ENCODE peak calls at places on chromosomes 5 and 9, in six cellular contexts. Q is psoas muscle; W is CD4-positive, alpha-beta memory T cell; L is PC-3; Z is uterus; N is adrenal gland. P is an unnamed sample.

GRCh38 chr9:71891557-71892189 is 19.3 kb downstream of the ABHD17B start:
- DNase-seq in Q (no peak), W (no peak), L (no peak), Z (no peak), N (no peak), P (no peak)

GRCh38 chr9:78666818-78667429 is 370.0 kb downstream of the PSAT1 start:
- DNase-seq in Q (no peak), W (no peak), L (peak), Z (no peak), N (no peak), P (no peak)

GRCh38 chr5:95417971-95418370 is 26.8 kb downstream of the FAM81B start:
- DNase-seq in Q (no peak), W (no peak), L (peak), Z (no peak), N (no peak), P (peak)

GRCh38 chr5:96614110-96614691 is 48.0 kb upstream of the CAST start:
- DNase-seq in Q (no peak), W (peak), L (peak), Z (peak), N (peak), P (peak)

GRCh38 chr9:24931894-24932293 is 386.2 kb upstream of the IZUMO3 start:
- DNase-seq in Q (no peak), W (no peak), L (no peak), Z (no peak), N (no peak), P (no peak)

GRCh38 chr9:105883847-105884246 is 189.5 kb downstream of the TMEM38B start:
- DNase-seq in Q (no peak), W (no peak), L (no peak), Z (no peak), N (no peak), P (no peak)

GRCh38 chr9:136275655-136276429 is 28.1 kb downstream of the CCDC187 start:
- DNase-seq in Q (no peak), W (no peak), L (no peak), Z (no peak), N (no peak), P (no peak)

GRCh38 chr5:16461026-16461425 is 4.6 kb downstream of the ZNF622 start:
- DNase-seq in Q (no peak), W (no peak), L (no peak), Z (no peak), N (no peak), P (no peak)

GRCh38 chr9:92947268-92948031 is at the start of gene FGD3:
- DNase-seq in Q (no peak), W (peak), L (peak), Z (no peak), N (peak), P (no peak)

GRCh38 chr5:39757121-39757520 is 332.3 kb upstream of the DAB2 start:
- DNase-seq in Q (no peak), W (no peak), L (no peak), Z (no peak), N (no peak), P (no peak)

GRCh38 chr9:95074632-95075269 is 242.8 kb downstream of the FANCC start:
- DNase-seq in Q (no peak), W (no peak), L (no peak), Z (no peak), N (no peak), P (no peak)

DNA sequence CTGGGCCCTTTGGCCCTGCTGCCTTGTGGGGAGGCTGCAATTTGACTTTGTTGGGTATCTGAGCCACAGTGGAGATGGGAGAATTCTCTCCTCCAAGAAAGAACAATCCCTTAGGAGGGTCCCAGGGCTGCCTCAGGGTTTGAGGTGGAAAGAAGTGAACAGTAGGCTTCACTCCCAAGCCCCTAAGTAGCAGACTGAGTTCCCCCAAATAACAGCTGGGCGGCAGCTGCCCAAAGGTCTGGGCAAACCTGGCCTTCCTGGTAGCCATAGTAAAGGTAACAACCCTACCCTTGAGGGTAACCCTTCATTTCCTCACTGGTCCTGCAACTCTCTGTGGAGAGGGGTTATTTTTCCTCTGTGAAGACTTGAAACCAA is 746 bp downstream of the RGS3 start:
- DNase-seq in Q (no peak), W (no peak), L (no peak), Z (no peak), N (no peak), P (no peak)
- H3K27ac ChIP-seq in Q (peak), W (no peak), L (no peak), Z (no peak), N (no peak), P (no peak)

GRCh38 chr5:53099546-53099945 is 10.0 kb downstream of the MOCS2 start:
- DNase-seq in Q (no peak), W (no peak), L (no peak), Z (no peak), N (no peak), P (no peak)
- H3K27ac ChIP-seq in Q (no peak), W (no peak), L (no peak), Z (no peak), N (no peak), P (no peak)

DNA sequence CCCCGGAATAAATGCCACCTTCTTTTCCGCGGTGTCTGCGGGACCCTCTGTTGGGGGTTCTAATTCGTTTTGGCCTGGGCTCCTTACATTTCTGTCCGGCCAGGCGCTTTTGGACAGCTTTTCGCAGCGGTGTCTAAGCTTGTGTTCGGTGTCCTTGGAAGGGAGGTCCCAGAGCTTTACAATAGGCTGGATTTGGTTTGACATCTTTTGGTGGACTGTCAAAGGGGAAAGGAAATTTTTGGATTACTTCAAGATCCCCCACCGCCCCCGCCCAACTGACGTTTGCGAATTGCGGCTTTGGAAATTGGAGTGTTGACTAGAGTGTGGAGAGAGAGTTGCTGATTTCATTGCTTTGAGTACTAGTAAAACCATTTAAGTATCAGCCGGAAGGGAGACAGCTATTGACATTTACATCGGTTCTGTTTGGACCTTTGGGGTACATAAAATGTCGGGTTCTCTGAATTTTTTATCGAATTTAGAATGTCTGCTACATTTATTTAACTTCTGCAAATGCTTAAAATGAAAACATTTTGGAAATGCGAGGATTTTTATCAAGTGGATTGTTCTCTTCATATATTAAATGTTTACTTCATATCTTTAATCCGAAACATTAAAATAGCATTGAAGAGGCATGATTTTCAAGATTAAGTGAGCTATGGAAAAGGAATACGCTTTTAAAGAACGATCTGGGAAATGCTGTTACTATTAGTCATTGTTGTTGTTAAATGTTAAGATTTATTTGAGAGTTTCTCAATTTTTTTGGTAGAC is 4.7 kb upstream of the PURA start:
- DNase-seq in Q (no peak), W (no peak), L (peak), Z (peak), N (peak), P (no peak)
- H3K27ac ChIP-seq in Q (peak), W (peak), L (no peak), Z (peak), N (no peak), P (no peak)

GRCh38 chr9:109206670-109207069 is 39.6 kb upstream of the FRRS1L start:
- DNase-seq in Q (no peak), W (no peak), L (no peak), Z (no peak), N (no peak), P (no peak)
- H3K27ac ChIP-seq in Q (no peak), W (no peak), L (no peak), Z (no peak), N (no peak), P (no peak)

DNA sequence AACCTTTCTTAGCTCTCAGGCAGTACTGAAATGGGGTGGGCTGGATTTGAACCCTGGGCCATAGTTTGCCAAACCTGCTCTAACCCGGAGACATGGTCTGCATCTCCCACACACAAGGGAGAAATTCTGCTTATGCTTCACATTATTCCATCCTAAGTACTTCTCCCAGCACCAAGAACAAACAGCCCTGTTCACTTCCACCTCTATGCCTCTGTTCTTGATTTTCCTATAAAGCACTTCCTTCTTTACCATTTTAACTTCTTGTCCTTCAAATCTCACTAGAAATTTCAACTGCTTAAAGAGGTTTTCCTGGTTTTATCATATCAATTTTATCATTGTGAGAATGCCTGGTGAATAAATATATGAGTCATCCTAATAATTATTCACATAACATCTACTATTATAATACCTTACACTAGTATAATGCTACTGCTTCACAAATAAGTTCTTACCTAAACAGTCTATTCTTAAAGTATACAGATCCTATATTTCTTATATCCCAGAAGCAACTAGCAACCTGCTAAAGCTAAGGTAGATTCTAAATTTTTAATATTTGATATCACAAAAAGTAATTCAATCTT is 12.7 kb downstream of the FEM1C start:
- DNase-seq in Q (no peak), W (no peak), L (peak), Z (no peak), N (no peak), P (no peak)
- H3K27ac ChIP-seq in Q (no peak), W (no peak), L (peak), Z (no peak), N (no peak), P (no peak)

GRCh38 chr9:14343948-14344547 is 30.1 kb upstream of the NFIB start:
- DNase-seq in Q (peak), W (no peak), L (no peak), Z (no peak), N (no peak), P (no peak)
- H3K27ac ChIP-seq in Q (peak), W (no peak), L (no peak), Z (peak), N (no peak), P (no peak)

GRCh38 chr9:134381671-134382505 is 55.6 kb downstream of the RXRA start:
- DNase-seq in Q (no peak), W (peak), L (no peak), Z (no peak), N (no peak), P (no peak)
- H3K27ac ChIP-seq in Q (peak), W (no peak), L (no peak), Z (no peak), N (no peak), P (no peak)

DNA sequence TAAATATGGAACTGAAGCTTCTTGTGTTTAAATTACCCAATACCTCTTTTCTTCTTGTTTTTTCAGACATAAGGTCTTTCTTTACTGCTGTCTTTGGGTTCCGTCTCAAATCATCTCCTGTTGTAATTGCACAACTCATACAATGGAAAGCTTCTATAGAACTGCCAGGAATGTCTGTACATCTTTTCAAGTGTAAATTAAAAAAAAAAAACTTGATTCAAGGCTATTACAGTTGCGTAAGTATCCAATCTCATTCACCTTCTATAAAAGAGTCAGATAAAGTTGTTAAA is 243.5 kb downstream of the ICE1 start:
- DNase-seq in Q (no peak), W (no peak), L (no peak), Z (no peak), N (no peak), P (no peak)
- H3K27ac ChIP-seq in Q (no peak), W (no peak), L (no peak), Z (no peak), N (no peak), P (no peak)

GRCh38 chr5:14349029-14349428 is 205.9 kb downstream of the TRIO start:
- DNase-seq in Q (no peak), W (no peak), L (no peak), Z (no peak), N (no peak), P (no peak)
- H3K27ac ChIP-seq in Q (no peak), W (no peak), L (no peak), Z (no peak), N (no peak), P (no peak)

P was measured in epithelial cell of prostate.